ENCODE peak calls at places on chromosomes 4 and X, in nine cellular contexts. One of them, this sample, is unnamed.

GRCh38 chr4:1628892-1629703 is 55.0 kb downstream of the FAM53A start:
- DNase-seq in sigmoid colon: peak; percentile 79
- DNase-seq in NB4: peak; percentile 67
- DNase-seq in right lobe of liver: peak; percentile 66
- DNase-seq in AG09319: no peak
- DNase-seq in WTC11: peak; percentile 87
- DNase-seq in progenitor cell of endocrine pancreas: peak; percentile 80
- DNase-seq in colonic mucosa: peak; percentile 67
- DNase-seq in H1: peak; percentile 97
- DNase-seq in this sample: no peak

GRCh38 chr4:38805530-38806145 is 1.0 kb upstream of the TLR1 start:
- DNase-seq in right lobe of liver: no peak
- DNase-seq in WTC11: no peak
- DNase-seq in H1: no peak
- DNase-seq in AG09319: no peak
- DNase-seq in progenitor cell of endocrine pancreas: no peak
- DNase-seq in NB4: peak; percentile 95
- DNase-seq in sigmoid colon: no peak
- DNase-seq in colonic mucosa: peak; percentile 26
- DNase-seq in this sample: no peak

GRCh38 chrX:153517421-153517820 is at the start of gene ATP2B3:
- DNase-seq in AG09319: no peak
- DNase-seq in right lobe of liver: no peak
- DNase-seq in colonic mucosa: no peak
- DNase-seq in H1: no peak
- DNase-seq in NB4: no peak
- DNase-seq in WTC11: no peak
- DNase-seq in sigmoid colon: no peak
- DNase-seq in progenitor cell of endocrine pancreas: no peak
- DNase-seq in this sample: no peak

GRCh38 chr4:186685744-186686143 is 37.9 kb downstream of the FAT1 start:
- DNase-seq in H1: no peak
- DNase-seq in NB4: no peak
- DNase-seq in AG09319: no peak
- DNase-seq in sigmoid colon: no peak
- DNase-seq in WTC11: no peak
- DNase-seq in progenitor cell of endocrine pancreas: no peak
- DNase-seq in right lobe of liver: no peak
- DNase-seq in colonic mucosa: no peak
- DNase-seq in this sample: no peak

GRCh38 chr4:67035986-67036385 is 509.3 kb downstream of the CENPC start:
- DNase-seq in sigmoid colon: no peak
- DNase-seq in H1: no peak
- DNase-seq in right lobe of liver: no peak
- DNase-seq in NB4: no peak
- DNase-seq in colonic mucosa: no peak
- DNase-seq in WTC11: no peak
- DNase-seq in AG09319: no peak
- DNase-seq in progenitor cell of endocrine pancreas: no peak
- DNase-seq in this sample: no peak

GRCh38 chr4:112403072-112403945 is 106.1 kb downstream of the ALPK1 start:
- DNase-seq in H1: no peak
- DNase-seq in progenitor cell of endocrine pancreas: no peak
- DNase-seq in NB4: no peak
- DNase-seq in colonic mucosa: no peak
- DNase-seq in AG09319: no peak
- DNase-seq in WTC11: no peak
- DNase-seq in right lobe of liver: no peak
- DNase-seq in sigmoid colon: no peak
- DNase-seq in this sample: no peak

GRCh38 chr4:52925531-52925968 is 63.4 kb downstream of the RASL11B start:
- DNase-seq in H1: no peak
- DNase-seq in NB4: peak; percentile 76
- DNase-seq in colonic mucosa: no peak
- DNase-seq in right lobe of liver: no peak
- DNase-seq in progenitor cell of endocrine pancreas: no peak
- DNase-seq in WTC11: no peak
- DNase-seq in sigmoid colon: no peak
- DNase-seq in AG09319: no peak
- DNase-seq in this sample: no peak

GRCh38 chr4:101127176-101127790 is 220.0 kb downstream of the PPP3CA start:
- DNase-seq in NB4: no peak
- DNase-seq in right lobe of liver: no peak
- DNase-seq in progenitor cell of endocrine pancreas: no peak
- DNase-seq in H1: no peak
- DNase-seq in AG09319: peak; percentile 10
- DNase-seq in WTC11: no peak
- DNase-seq in sigmoid colon: no peak
- DNase-seq in colonic mucosa: no peak
- DNase-seq in this sample: no peak

GRCh38 chr4:164803702-164804101 is 49.8 kb downstream of the SMIM31 start:
- DNase-seq in colonic mucosa: no peak
- DNase-seq in progenitor cell of endocrine pancreas: no peak
- DNase-seq in NB4: no peak
- DNase-seq in WTC11: no peak
- DNase-seq in H1: no peak
- DNase-seq in AG09319: no peak
- DNase-seq in sigmoid colon: no peak
- DNase-seq in right lobe of liver: no peak
- DNase-seq in this sample: no peak

GRCh38 chr4:1564535-1565375 is 119.4 kb downstream of the FAM53A start:
- DNase-seq in WTC11: no peak
- DNase-seq in AG09319: no peak
- DNase-seq in H1: no peak
- DNase-seq in right lobe of liver: no peak
- DNase-seq in NB4: peak; percentile 38
- DNase-seq in progenitor cell of endocrine pancreas: no peak
- DNase-seq in colonic mucosa: no peak
- DNase-seq in sigmoid colon: no peak
- DNase-seq in this sample: peak; percentile 84

GRCh38 chr4:170743633-170744032 is 653.9 kb upstream of the AADAT start:
- DNase-seq in progenitor cell of endocrine pancreas: no peak
- DNase-seq in colonic mucosa: peak; percentile 17
- DNase-seq in sigmoid colon: no peak
- DNase-seq in WTC11: no peak
- DNase-seq in NB4: no peak
- DNase-seq in right lobe of liver: no peak
- DNase-seq in AG09319: no peak
- DNase-seq in H1: no peak
- DNase-seq in this sample: no peak

GRCh38 chr4:181685911-181686310 is 557.3 kb upstream of the TENM3 start:
- DNase-seq in AG09319: no peak
- DNase-seq in right lobe of liver: no peak
- DNase-seq in colonic mucosa: no peak
- DNase-seq in progenitor cell of endocrine pancreas: no peak
- DNase-seq in H1: no peak
- DNase-seq in sigmoid colon: no peak
- DNase-seq in NB4: no peak
- DNase-seq in WTC11: no peak
- DNase-seq in this sample: no peak

GRCh38 chrX:84188320-84188834 is 378 bp upstream of the RPS6KA6 start:
- DNase-seq in H1: peak; percentile 53
- DNase-seq in AG09319: peak; percentile 25
- DNase-seq in progenitor cell of endocrine pancreas: peak; percentile 57
- DNase-seq in WTC11: peak; percentile 48
- DNase-seq in sigmoid colon: peak; percentile 78
- DNase-seq in NB4: no peak
- DNase-seq in colonic mucosa: peak; percentile 53
- DNase-seq in right lobe of liver: peak; percentile 54
- DNase-seq in this sample: no peak

GRCh38 chr4:113316879-113317278 is 267.4 kb downstream of the ANK2 start:
- DNase-seq in H1: no peak
- DNase-seq in colonic mucosa: no peak
- DNase-seq in progenitor cell of endocrine pancreas: no peak
- DNase-seq in NB4: no peak
- DNase-seq in sigmoid colon: no peak
- DNase-seq in AG09319: no peak
- DNase-seq in right lobe of liver: no peak
- DNase-seq in WTC11: no peak
- DNase-seq in this sample: no peak

GRCh38 chr4:11336435-11336834 is 92.3 kb downstream of the HS3ST1 start:
- DNase-seq in WTC11: no peak
- DNase-seq in progenitor cell of endocrine pancreas: no peak
- DNase-seq in AG09319: no peak
- DNase-seq in right lobe of liver: no peak
- DNase-seq in NB4: no peak
- DNase-seq in sigmoid colon: peak; percentile 63
- DNase-seq in colonic mucosa: no peak
- DNase-seq in H1: no peak
- DNase-seq in this sample: no peak

GRCh38 chrX:22340022-22340616 is 67.4 kb downstream of the CBLL2 start:
- DNase-seq in AG09319: no peak
- DNase-seq in H1: no peak
- DNase-seq in progenitor cell of endocrine pancreas: no peak
- DNase-seq in sigmoid colon: no peak
- DNase-seq in WTC11: no peak
- DNase-seq in right lobe of liver: no peak
- DNase-seq in NB4: no peak
- DNase-seq in colonic mucosa: no peak
- DNase-seq in this sample: no peak

GRCh38 chr4:71994559-71994958 is 37.2 kb upstream of the NPFFR2 start:
- DNase-seq in right lobe of liver: no peak
- DNase-seq in colonic mucosa: no peak
- DNase-seq in NB4: no peak
- DNase-seq in sigmoid colon: no peak
- DNase-seq in H1: no peak
- DNase-seq in AG09319: no peak
- DNase-seq in progenitor cell of endocrine pancreas: no peak
- DNase-seq in WTC11: no peak
- DNase-seq in this sample: no peak

GRCh38 chr4:125529071-125529470 is 214.3 kb downstream of the FAT4 start:
- DNase-seq in AG09319: no peak
- DNase-seq in WTC11: no peak
- DNase-seq in NB4: no peak
- DNase-seq in sigmoid colon: no peak
- DNase-seq in colonic mucosa: no peak
- DNase-seq in right lobe of liver: no peak
- DNase-seq in H1: no peak
- DNase-seq in progenitor cell of endocrine pancreas: no peak
- DNase-seq in this sample: no peak

GRCh38 chr4:187711586-187711985 is 284.0 kb upstream of the ZFP42 start:
- DNase-seq in AG09319: no peak
- DNase-seq in progenitor cell of endocrine pancreas: no peak
- DNase-seq in colonic mucosa: no peak
- DNase-seq in WTC11: no peak
- DNase-seq in H1: no peak
- DNase-seq in NB4: peak; percentile 1
- DNase-seq in sigmoid colon: no peak
- DNase-seq in right lobe of liver: no peak
- DNase-seq in this sample: no peak

GRCh38 chr4:87934973-87935372 is 40.5 kb upstream of the SPP1 start:
- DNase-seq in AG09319: no peak
- DNase-seq in sigmoid colon: no peak
- DNase-seq in right lobe of liver: no peak
- DNase-seq in H1: no peak
- DNase-seq in colonic mucosa: no peak
- DNase-seq in progenitor cell of endocrine pancreas: no peak
- DNase-seq in WTC11: no peak
- DNase-seq in NB4: no peak
- DNase-seq in this sample: no peak

GRCh38 chrX:2767631-2768455 is 16.0 kb downstream of the XG start:
- DNase-seq in colonic mucosa: peak; percentile 39
- DNase-seq in right lobe of liver: no peak
- DNase-seq in sigmoid colon: peak; percentile 90
- DNase-seq in progenitor cell of endocrine pancreas: no peak
- DNase-seq in AG09319: peak; percentile 29
- DNase-seq in NB4: peak; percentile 53
- DNase-seq in H1: no peak
- DNase-seq in WTC11: peak; percentile 20
- DNase-seq in this sample: no peak

GRCh38 chr4:55543858-55544257 is 2.9 kb downstream of the CLOCK start:
- DNase-seq in H1: no peak
- DNase-seq in right lobe of liver: no peak
- DNase-seq in colonic mucosa: no peak
- DNase-seq in progenitor cell of endocrine pancreas: no peak
- DNase-seq in sigmoid colon: no peak
- DNase-seq in WTC11: no peak
- DNase-seq in AG09319: no peak
- DNase-seq in NB4: peak; percentile 42
- DNase-seq in this sample: no peak
- TF ChIP-seq CTCF in H1: no peak
- TF ChIP-seq CTCF in right lobe of liver: no peak
- TF ChIP-seq CTCF in colonic mucosa: no peak
- TF ChIP-seq CTCF in progenitor cell of endocrine pancreas: no peak
- TF ChIP-seq CTCF in sigmoid colon: no peak
- TF ChIP-seq CTCF in WTC11: no peak
- TF ChIP-seq CTCF in AG09319: no peak
- TF ChIP-seq CTCF in NB4: no peak
- TF ChIP-seq CTCF in this sample: peak; percentile 62

GRCh38 chrX:138775501-138775900 is 64.0 kb upstream of the FGF13 start:
- DNase-seq in colonic mucosa: no peak
- DNase-seq in progenitor cell of endocrine pancreas: no peak
- DNase-seq in right lobe of liver: no peak
- DNase-seq in sigmoid colon: no peak
- DNase-seq in H1: no peak
- DNase-seq in NB4: peak; percentile 23
- DNase-seq in AG09319: peak; percentile 5
- DNase-seq in WTC11: no peak
- DNase-seq in this sample: no peak
- TF ChIP-seq CTCF in colonic mucosa: peak; percentile 23
- TF ChIP-seq CTCF in progenitor cell of endocrine pancreas: peak; percentile 71
- TF ChIP-seq CTCF in right lobe of liver: peak; percentile 38
- TF ChIP-seq CTCF in sigmoid colon: no peak
- TF ChIP-seq CTCF in H1: no peak
- TF ChIP-seq CTCF in NB4: peak; percentile 15
- TF ChIP-seq CTCF in AG09319: peak; percentile 44
- TF ChIP-seq CTCF in WTC11: no peak
- TF ChIP-seq CTCF in this sample: peak; percentile 76

GRCh38 chr4:81032805-81033684 is 2.5 kb downstream of the BMP3 start:
- DNase-seq in WTC11: no peak
- DNase-seq in sigmoid colon: no peak
- DNase-seq in H1: no peak
- DNase-seq in colonic mucosa: peak; percentile 23
- DNase-seq in right lobe of liver: no peak
- DNase-seq in NB4: no peak
- DNase-seq in AG09319: no peak
- DNase-seq in progenitor cell of endocrine pancreas: no peak
- DNase-seq in this sample: no peak
- TF ChIP-seq CTCF in WTC11: no peak
- TF ChIP-seq CTCF in sigmoid colon: no peak
- TF ChIP-seq CTCF in H1: no peak
- TF ChIP-seq CTCF in colonic mucosa: no peak
- TF ChIP-seq CTCF in right lobe of liver: no peak
- TF ChIP-seq CTCF in NB4: no peak
- TF ChIP-seq CTCF in AG09319: no peak
- TF ChIP-seq CTCF in progenitor cell of endocrine pancreas: no peak
- TF ChIP-seq CTCF in this sample: no peak

GRCh38 chrX:71285929-71286328 is 2.5 kb downstream of the NONO start:
- DNase-seq in H1: no peak
- DNase-seq in NB4: no peak
- DNase-seq in WTC11: no peak
- DNase-seq in colonic mucosa: no peak
- DNase-seq in sigmoid colon: no peak
- DNase-seq in progenitor cell of endocrine pancreas: no peak
- DNase-seq in right lobe of liver: no peak
- DNase-seq in AG09319: no peak
- DNase-seq in this sample: no peak

GRCh38 chrX:71282514-71283408 is 674 bp upstream of the NONO start:
- DNase-seq in NB4: no peak
- DNase-seq in progenitor cell of endocrine pancreas: no peak
- DNase-seq in WTC11: no peak
- DNase-seq in sigmoid colon: no peak
- DNase-seq in colonic mucosa: no peak
- DNase-seq in H1: peak; percentile 64
- DNase-seq in right lobe of liver: no peak
- DNase-seq in AG09319: no peak
- DNase-seq in this sample: no peak

GRCh38 chrX:71283409-71284143 is at the start of gene NONO:
- DNase-seq in H1: peak; percentile 70
- DNase-seq in AG09319: peak; percentile 96
- DNase-seq in NB4: peak; percentile 98
- DNase-seq in progenitor cell of endocrine pancreas: peak; percentile 74
- DNase-seq in sigmoid colon: peak; percentile 94
- DNase-seq in WTC11: peak; percentile 79
- DNase-seq in right lobe of liver: peak; percentile 79
- DNase-seq in colonic mucosa: peak; percentile 93
- DNase-seq in this sample: no peak
- TF ChIP-seq CTCF in H1: no peak
- TF ChIP-seq CTCF in AG09319: peak; percentile 17
- TF ChIP-seq CTCF in NB4: no peak
- TF ChIP-seq CTCF in progenitor cell of endocrine pancreas: peak; percentile 11
- TF ChIP-seq CTCF in sigmoid colon: no peak
- TF ChIP-seq CTCF in WTC11: no peak
- TF ChIP-seq CTCF in right lobe of liver: no peak
- TF ChIP-seq CTCF in colonic mucosa: no peak
- TF ChIP-seq CTCF in this sample: peak; percentile 34

This sample was measured in chondrocyte.